ENCODE peak calls at places on chromosomes 13 and 19, in eight cellular contexts. One of them, this sample, is unnamed.

GRCh38 chr13:23871616-23872220 is 17.5 kb downstream of the MIPEP start:
- DNase-seq in mucosa of descending colon: no peak
- DNase-seq in Caco-2: no peak
- DNase-seq in HFFc6: peak; percentile 46
- DNase-seq in endothelial cell: no peak
- DNase-seq in colonic mucosa: no peak
- DNase-seq in endodermal cell: no peak
- DNase-seq in nephron progenitor cell: no peak
- DNase-seq in this sample: no peak

GRCh38 chr13:99421271-99421670 is 80.0 kb upstream of the TM9SF2 start:
- DNase-seq in endodermal cell: no peak
- DNase-seq in nephron progenitor cell: no peak
- DNase-seq in Caco-2: peak; percentile 12
- DNase-seq in endothelial cell: no peak
- DNase-seq in colonic mucosa: no peak
- DNase-seq in HFFc6: no peak
- DNase-seq in mucosa of descending colon: no peak
- DNase-seq in this sample: no peak

GRCh38 chr13:75195479-75196111 is 286.4 kb downstream of the TBC1D4 start:
- DNase-seq in endothelial cell: no peak
- DNase-seq in Caco-2: no peak
- DNase-seq in colonic mucosa: no peak
- DNase-seq in HFFc6: no peak
- DNase-seq in mucosa of descending colon: no peak
- DNase-seq in endodermal cell: peak; percentile 40
- DNase-seq in nephron progenitor cell: peak; percentile 20
- DNase-seq in this sample: no peak

GRCh38 chr13:108033800-108034707 is 181.3 kb downstream of the LIG4 start:
- DNase-seq in HFFc6: no peak
- DNase-seq in nephron progenitor cell: no peak
- DNase-seq in colonic mucosa: no peak
- DNase-seq in Caco-2: no peak
- DNase-seq in mucosa of descending colon: no peak
- DNase-seq in endodermal cell: no peak
- DNase-seq in endothelial cell: no peak
- DNase-seq in this sample: no peak

GRCh38 chr13:37621811-37622361 is 23.3 kb upstream of the POSTN start:
- DNase-seq in endodermal cell: no peak
- DNase-seq in HFFc6: no peak
- DNase-seq in endothelial cell: no peak
- DNase-seq in nephron progenitor cell: no peak
- DNase-seq in colonic mucosa: no peak
- DNase-seq in Caco-2: no peak
- DNase-seq in mucosa of descending colon: no peak
- DNase-seq in this sample: no peak

GRCh38 chr13:94641432-94641941 is 39.8 kb downstream of the GPR180 start:
- DNase-seq in HFFc6: peak; percentile 81
- DNase-seq in nephron progenitor cell: no peak
- DNase-seq in endothelial cell: no peak
- DNase-seq in mucosa of descending colon: no peak
- DNase-seq in Caco-2: no peak
- DNase-seq in colonic mucosa: no peak
- DNase-seq in endodermal cell: no peak
- DNase-seq in this sample: no peak

GRCh38 chr13:112057736-112058518 is 9.0 kb upstream of the SOX1 start:
- DNase-seq in nephron progenitor cell: no peak
- DNase-seq in mucosa of descending colon: no peak
- DNase-seq in Caco-2: no peak
- DNase-seq in HFFc6: no peak
- DNase-seq in endodermal cell: peak; percentile 68
- DNase-seq in colonic mucosa: no peak
- DNase-seq in endothelial cell: peak; percentile 78
- DNase-seq in this sample: no peak

GRCh38 chr13:24500977-24501376 is 11.6 kb downstream of the PARP4 start:
- DNase-seq in HFFc6: peak; percentile 53
- DNase-seq in mucosa of descending colon: no peak
- DNase-seq in colonic mucosa: no peak
- DNase-seq in endothelial cell: no peak
- DNase-seq in endodermal cell: no peak
- DNase-seq in Caco-2: no peak
- DNase-seq in nephron progenitor cell: no peak
- DNase-seq in this sample: no peak

GRCh38 chr19:15161028-15161984 is 39.5 kb downstream of the NOTCH3 start:
- DNase-seq in HFFc6: no peak
- DNase-seq in Caco-2: no peak
- DNase-seq in colonic mucosa: no peak
- DNase-seq in nephron progenitor cell: peak; percentile 42
- DNase-seq in endodermal cell: no peak
- DNase-seq in mucosa of descending colon: no peak
- DNase-seq in endothelial cell: no peak
- DNase-seq in this sample: no peak

GRCh38 chr13:50081899-50082425 is 66.7 kb downstream of the KCNRG start:
- DNase-seq in nephron progenitor cell: peak; percentile 98
- DNase-seq in HFFc6: peak; percentile 99
- DNase-seq in endothelial cell: peak; percentile 99
- DNase-seq in mucosa of descending colon: peak; percentile 98
- DNase-seq in Caco-2: peak; percentile 99
- DNase-seq in colonic mucosa: peak; percentile 99
- DNase-seq in endodermal cell: peak; percentile 100
- DNase-seq in this sample: peak; percentile 99

GRCh38 chr13:50080158-50080855 is 65.1 kb downstream of the KCNRG start:
- DNase-seq in mucosa of descending colon: peak; percentile 45
- DNase-seq in endodermal cell: peak; percentile 53
- DNase-seq in colonic mucosa: peak; percentile 41
- DNase-seq in nephron progenitor cell: peak; percentile 44
- DNase-seq in endothelial cell: peak; percentile 22
- DNase-seq in HFFc6: peak; percentile 22
- DNase-seq in Caco-2: no peak
- DNase-seq in this sample: no peak

GRCh38 chr13:50080856-50081105 is 65.5 kb downstream of the KCNRG start:
- DNase-seq in endodermal cell: no peak
- DNase-seq in Caco-2: no peak
- DNase-seq in mucosa of descending colon: no peak
- DNase-seq in HFFc6: peak; percentile 18
- DNase-seq in colonic mucosa: no peak
- DNase-seq in endothelial cell: no peak
- DNase-seq in nephron progenitor cell: no peak
- DNase-seq in this sample: no peak

GRCh38 chr13:50082426-50083283 is 67.4 kb downstream of the KCNRG start:
- DNase-seq in colonic mucosa: peak; percentile 94
- DNase-seq in mucosa of descending colon: peak; percentile 95
- DNase-seq in Caco-2: peak; percentile 96
- DNase-seq in endodermal cell: peak; percentile 91
- DNase-seq in endothelial cell: peak; percentile 60
- DNase-seq in nephron progenitor cell: peak; percentile 75
- DNase-seq in HFFc6: peak; percentile 55
- DNase-seq in this sample: peak; percentile 53

DNA sequence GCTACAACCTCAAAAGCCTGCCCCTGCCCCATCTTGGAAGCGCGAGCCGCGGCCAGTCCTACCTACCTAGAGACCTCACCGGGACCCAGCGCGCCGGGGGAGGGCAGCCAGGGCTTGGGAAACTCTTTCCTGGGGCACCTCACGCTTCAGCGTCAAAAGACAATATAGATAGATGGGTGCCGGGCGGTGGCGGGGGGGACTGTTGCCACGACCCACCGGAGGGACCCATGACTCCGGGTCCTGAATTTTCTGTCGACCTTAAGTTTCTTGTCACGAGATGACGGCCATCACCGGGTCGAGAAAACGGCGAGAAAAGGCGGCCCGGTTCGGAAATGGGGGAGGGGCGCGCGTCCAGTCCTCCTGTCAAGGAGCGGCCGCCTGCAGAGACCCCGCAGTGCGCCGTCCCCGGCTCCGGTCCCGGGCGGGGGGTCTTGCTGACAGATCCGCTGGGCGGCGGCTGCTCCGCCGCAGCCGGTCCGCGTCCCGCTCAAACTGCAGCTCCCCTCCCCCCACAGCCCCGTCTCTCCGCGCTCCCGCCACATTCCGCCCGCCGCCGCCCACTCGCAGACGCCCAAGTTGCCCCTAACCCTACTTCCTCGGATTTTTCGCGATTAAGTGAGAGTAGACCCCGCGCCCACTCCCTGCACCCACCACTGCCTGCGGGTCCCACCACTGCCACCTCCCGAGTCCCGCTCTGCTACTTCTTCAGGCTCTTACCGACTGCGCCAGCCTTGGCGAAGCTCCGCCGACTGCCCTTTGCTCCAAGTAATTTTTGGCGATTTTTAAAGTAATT is 66.1 kb downstream of the KCNRG start:
- DNase-seq in endothelial cell: peak; percentile 51
- DNase-seq in endodermal cell: peak; percentile 84
- DNase-seq in colonic mucosa: peak; percentile 71
- DNase-seq in HFFc6: no peak
- DNase-seq in mucosa of descending colon: peak; percentile 74
- DNase-seq in Caco-2: peak; percentile 66
- DNase-seq in nephron progenitor cell: peak; percentile 78
- DNase-seq in this sample: peak; percentile 48
- TF ChIP-seq CTCF in endothelial cell: no peak
- TF ChIP-seq CTCF in endodermal cell: peak; percentile 64
- TF ChIP-seq CTCF in colonic mucosa: no peak
- TF ChIP-seq CTCF in HFFc6: peak; percentile 33
- TF ChIP-seq CTCF in mucosa of descending colon: no peak
- TF ChIP-seq CTCF in Caco-2: peak; percentile 15
- TF ChIP-seq CTCF in nephron progenitor cell: no peak
- TF ChIP-seq CTCF in this sample: no peak

DNA sequence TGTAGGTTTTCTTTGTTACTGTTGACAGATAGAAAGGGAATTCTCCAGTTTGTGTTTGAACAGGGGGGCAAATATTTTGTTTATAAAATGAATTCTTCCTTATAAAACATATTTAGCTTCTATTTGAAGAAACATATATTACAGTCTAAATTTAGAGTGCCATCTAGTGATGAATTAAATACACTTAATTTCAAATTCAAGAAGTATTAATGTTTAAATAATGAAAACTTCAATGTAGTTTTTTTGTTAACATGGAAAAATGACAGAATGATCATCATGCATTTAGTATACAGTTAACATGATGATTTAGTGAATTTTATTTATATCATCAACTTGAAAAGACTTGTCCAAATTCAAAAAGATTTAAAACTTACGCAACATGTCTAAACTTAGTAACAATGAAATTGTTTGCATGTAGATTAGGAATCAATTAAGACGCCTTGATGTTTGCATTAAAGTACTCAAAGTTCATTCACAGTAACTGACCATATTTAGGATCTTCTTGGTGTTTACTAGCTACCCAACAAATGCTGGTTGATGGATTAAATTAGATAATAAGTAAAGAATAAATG is 765.9 kb upstream of the SLITRK1 start:
- DNase-seq in nephron progenitor cell: no peak
- DNase-seq in endodermal cell: no peak
- DNase-seq in Caco-2: no peak
- DNase-seq in mucosa of descending colon: no peak
- DNase-seq in HFFc6: no peak
- DNase-seq in colonic mucosa: no peak
- DNase-seq in endothelial cell: no peak
- DNase-seq in this sample: no peak
- TF ChIP-seq CTCF in nephron progenitor cell: no peak
- TF ChIP-seq CTCF in endodermal cell: no peak
- TF ChIP-seq CTCF in Caco-2: no peak
- TF ChIP-seq CTCF in mucosa of descending colon: no peak
- TF ChIP-seq CTCF in HFFc6: peak; percentile 75
- TF ChIP-seq CTCF in colonic mucosa: no peak
- TF ChIP-seq CTCF in endothelial cell: no peak
- TF ChIP-seq CTCF in this sample: no peak

GRCh38 chr13:49238621-49239020 is 9.1 kb upstream of the CDADC1 start:
- DNase-seq in endothelial cell: no peak
- DNase-seq in HFFc6: peak; percentile 45
- DNase-seq in Caco-2: no peak
- DNase-seq in endodermal cell: no peak
- DNase-seq in mucosa of descending colon: no peak
- DNase-seq in colonic mucosa: no peak
- DNase-seq in nephron progenitor cell: no peak
- DNase-seq in this sample: no peak

GRCh38 chr13:49234741-49235140 is 13.0 kb upstream of the CDADC1 start:
- DNase-seq in Caco-2: no peak
- DNase-seq in endothelial cell: no peak
- DNase-seq in endodermal cell: no peak
- DNase-seq in mucosa of descending colon: no peak
- DNase-seq in colonic mucosa: no peak
- DNase-seq in HFFc6: no peak
- DNase-seq in nephron progenitor cell: no peak
- DNase-seq in this sample: no peak

GRCh38 chr13:49235856-49236431 is 11.8 kb upstream of the CDADC1 start:
- DNase-seq in Caco-2: no peak
- DNase-seq in nephron progenitor cell: no peak
- DNase-seq in endothelial cell: no peak
- DNase-seq in HFFc6: no peak
- DNase-seq in colonic mucosa: no peak
- DNase-seq in endodermal cell: no peak
- DNase-seq in mucosa of descending colon: no peak
- DNase-seq in this sample: no peak

GRCh38 chr13:49241296-49241695 is 6.4 kb upstream of the CDADC1 start:
- DNase-seq in nephron progenitor cell: no peak
- DNase-seq in mucosa of descending colon: no peak
- DNase-seq in endodermal cell: no peak
- DNase-seq in HFFc6: no peak
- DNase-seq in Caco-2: no peak
- DNase-seq in colonic mucosa: no peak
- DNase-seq in endothelial cell: no peak
- DNase-seq in this sample: no peak

DNA sequence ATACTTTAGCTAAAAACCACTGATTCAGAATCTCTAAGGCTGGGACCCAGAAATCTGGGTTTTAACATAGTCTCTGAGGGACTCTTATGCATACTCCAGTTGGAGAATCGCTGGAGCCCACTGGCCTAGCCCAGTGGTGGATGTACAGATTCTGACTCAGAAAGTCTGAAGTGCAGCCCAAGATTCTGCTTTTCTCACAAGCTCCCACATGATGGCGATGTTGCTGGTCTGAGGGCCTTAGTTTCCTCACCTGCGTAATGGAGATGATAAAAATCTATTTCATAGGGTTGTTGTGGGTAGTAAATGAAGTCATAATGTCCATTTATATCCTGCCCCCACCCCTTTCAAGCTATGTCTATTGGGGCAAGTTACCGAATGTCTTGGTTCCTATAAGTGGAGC is 7.7 kb upstream of the CDADC1 start:
- DNase-seq in mucosa of descending colon: peak; percentile 46
- DNase-seq in colonic mucosa: no peak
- DNase-seq in endodermal cell: peak; percentile 63
- DNase-seq in Caco-2: no peak
- DNase-seq in endothelial cell: peak; percentile 14
- DNase-seq in nephron progenitor cell: no peak
- DNase-seq in HFFc6: peak; percentile 25
- DNase-seq in this sample: no peak
- TF ChIP-seq CTCF in mucosa of descending colon: peak; percentile 14
- TF ChIP-seq CTCF in colonic mucosa: peak; percentile 20
- TF ChIP-seq CTCF in endodermal cell: peak; percentile 73
- TF ChIP-seq CTCF in Caco-2: peak; percentile 55
- TF ChIP-seq CTCF in endothelial cell: no peak
- TF ChIP-seq CTCF in nephron progenitor cell: peak; percentile 11
- TF ChIP-seq CTCF in HFFc6: peak; percentile 73
- TF ChIP-seq CTCF in this sample: no peak

DNA sequence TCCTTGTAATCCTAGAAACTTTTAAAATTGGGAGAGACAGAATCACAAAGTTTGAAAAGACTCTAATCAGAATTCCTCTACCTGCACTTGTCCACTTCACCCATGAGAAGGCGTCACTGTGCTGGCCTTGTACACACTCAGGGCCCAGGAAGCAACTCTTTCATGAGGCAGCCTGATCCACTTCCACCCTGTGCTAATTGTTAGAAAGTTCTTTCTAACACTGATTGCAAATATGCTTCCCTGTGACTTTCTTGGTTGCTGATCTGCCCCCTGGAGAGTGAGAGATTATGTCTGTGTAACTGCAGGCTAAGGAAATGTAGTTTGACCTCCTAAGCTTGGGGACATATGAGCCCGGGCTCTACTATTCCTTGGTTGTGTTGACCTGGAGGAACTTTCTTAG is 494.6 kb downstream of the MYO16 start:
- DNase-seq in Caco-2: no peak
- DNase-seq in endodermal cell: peak; percentile 63
- DNase-seq in nephron progenitor cell: no peak
- DNase-seq in endothelial cell: no peak
- DNase-seq in colonic mucosa: no peak
- DNase-seq in mucosa of descending colon: no peak
- DNase-seq in HFFc6: no peak
- DNase-seq in this sample: no peak
- TF ChIP-seq CTCF in Caco-2: no peak
- TF ChIP-seq CTCF in endodermal cell: peak; percentile 46
- TF ChIP-seq CTCF in nephron progenitor cell: no peak
- TF ChIP-seq CTCF in endothelial cell: no peak
- TF ChIP-seq CTCF in colonic mucosa: no peak
- TF ChIP-seq CTCF in mucosa of descending colon: no peak
- TF ChIP-seq CTCF in HFFc6: peak; percentile 15
- TF ChIP-seq CTCF in this sample: no peak